ENCODE peak calls at places on chromosome 22, in ten cellular contexts. N is HFF-Myc; W is activated naive CD4-positive, alpha-beta T cell treated with anti-CD3 and anti-CD28 coated beads, Interleukin-2, amount 50 U/mL, for 16 hours; K is DMS153; C is stimulated activated CD8-positive, alpha-beta memory T cell treated with anti-CD3 and anti-CD28 coated beads, Interleukin-7, amount 100 ng/mL, for 1 hour; Q is amniotic stem cell; M is endodermal cell; Y is stimulated activated naive CD4-positive, alpha-beta T cell treated with Interleukin-2 at 50 U/mL for 16 hours; H is hepatocyte; R is breast epithelium. E is an unnamed sample.

GRCh38 chr22:30744224-30744623 is 49.5 kb downstream of the OSBP2 start:
- DNase-seq in R (no peak), Y (no peak), Q (no peak), K (no peak), H (no peak), W (no peak), C (no peak), M (no peak), N (no peak), E (no peak)

GRCh38 chr22:42717197-42717967 is 3.3 kb downstream of the A4GALT start:
- DNase-seq in M (peak), W (no peak), C (no peak), H (no peak), Y (no peak), N (no peak), Q (no peak), R (no peak), K (peak), E (no peak)

GRCh38 chr22:48489551-48490512 is 1337.8 kb downstream of the BRD1 start:
- DNase-seq in M (peak), W (no peak), C (no peak), K (no peak), H (peak), R (peak), N (no peak), Q (no peak), Y (no peak), E (no peak)

GRCh38 chr22:30481711-30482110 is 9.9 kb upstream of the SEC14L3 start:
- DNase-seq in M (no peak), C (no peak), K (no peak), N (no peak), W (no peak), Y (no peak), Q (no peak), H (no peak), R (no peak), E (no peak)

GRCh38 chr22:44256860-44257560 is 55.7 kb downstream of the SHISAL1 start:
- DNase-seq in R (no peak), Y (no peak), H (no peak), C (no peak), K (no peak), M (peak), Q (no peak), W (no peak), N (no peak), E (no peak)

GRCh38 chr22:29481265-29482000 is 1.4 kb downstream of the NEFH start:
- DNase-seq in Q (no peak), H (peak), N (no peak), M (peak), W (no peak), R (no peak), Y (no peak), C (no peak), K (no peak), E (no peak)

GRCh38 chr22:29700949-29701927 is 18.6 kb upstream of the CABP7 start:
- DNase-seq in C (no peak), W (no peak), Q (no peak), K (peak), N (no peak), H (peak), R (no peak), Y (no peak), M (peak), E (no peak)

GRCh38 chr22:17774206-17774927 is at the start of gene BID:
- DNase-seq in R (no peak), W (peak), C (no peak), M (peak), Y (peak), N (no peak), K (no peak), Q (no peak), H (peak), E (no peak)

GRCh38 chr22:26561756-26562417 is 28.0 kb downstream of the TPST2 start:
- DNase-seq in N (no peak), C (no peak), Y (no peak), M (no peak), H (no peak), K (no peak), W (no peak), R (no peak), Q (no peak), E (no peak)

GRCh38 chr22:44947029-44947428 is 62.8 kb downstream of the PHF21B start:
- DNase-seq in K (no peak), N (no peak), Y (no peak), W (no peak), R (no peak), H (no peak), Q (no peak), M (no peak), C (no peak), E (no peak)

GRCh38 chr22:47634342-47634741 is 871.9 kb downstream of the TBC1D22A start:
- DNase-seq in M (no peak), H (no peak), Q (no peak), R (no peak), N (no peak), C (no peak), W (no peak), Y (no peak), K (no peak), E (no peak)

GRCh38 chr22:38802671-38803121 is 8.8 kb upstream of the DNAL4 start:
- DNase-seq in W (no peak), R (peak), H (peak), K (peak), Q (peak), C (no peak), Y (no peak), M (peak), N (peak), E (no peak)

GRCh38 chr22:50696799-50697561 is 24.4 kb downstream of the SHANK3 start:
- DNase-seq in Y (no peak), Q (no peak), W (peak), R (no peak), C (no peak), M (peak), K (no peak), N (no peak), H (peak), E (no peak)

GRCh38 chr22:33568934-33569496 is 351.3 kb downstream of the LARGE1 start:
- DNase-seq in M (no peak), K (no peak), W (no peak), N (no peak), Q (no peak), H (no peak), C (no peak), Y (no peak), R (no peak), E (no peak)

GRCh38 chr22:39318507-39319283 is 728 bp downstream of the RPL3 start:
- DNase-seq in M (no peak), W (no peak), Y (no peak), N (no peak), C (no peak), Q (no peak), R (no peak), H (peak), K (no peak), E (no peak)

GRCh38 chr22:20238567-20239062 is 29.5 kb downstream of the RTN4R start:
- DNase-seq in Q (no peak), R (no peak), M (peak), W (peak), K (peak), C (no peak), Y (peak), H (peak), N (no peak), E (no peak)

GRCh38 chr22:49224243-49224642 is 603.4 kb downstream of the BRD1 start:
- DNase-seq in W (no peak), M (no peak), Q (no peak), Y (no peak), K (no peak), C (no peak), N (no peak), R (no peak), H (no peak), E (no peak)

GRCh38 chr22:38704568-38705234 is 1.0 kb upstream of the GTPBP1 start:
- DNase-seq in Y (no peak), W (no peak), N (no peak), C (no peak), H (no peak), M (no peak), Q (no peak), K (no peak), R (no peak), E (no peak)

GRCh38 chr22:28029201-28029948 is 110.3 kb upstream of the PITPNB start:
- DNase-seq in H (no peak), Y (no peak), W (no peak), K (peak), M (peak), Q (no peak), N (no peak), R (peak), C (no peak), E (peak)

GRCh38 chr22:39522567-39523300 is 2.4 kb downstream of the ATF4 start:
- DNase-seq in M (no peak), N (no peak), H (no peak), Q (no peak), R (no peak), C (no peak), W (no peak), K (peak), Y (no peak), E (no peak)

E was measured in pulmonary artery endothelial cell.